ENCODE peak calls at places on chromosomes 7 and 10, in five cellular contexts. One of them, this sample, is unnamed.

GRCh38 chr7:153193144-153193595 is 433.6 kb downstream of the ACTR3B start:
- DNase-seq in WTC11: peak
- DNase-seq in HCT116: no peak
- DNase-seq in A549: peak
- DNase-seq in GM13976: peak
- DNase-seq in this sample: peak

GRCh38 chr7:112134039-112134438 is 72.2 kb downstream of the DOCK4 start:
- DNase-seq in A549: no peak
- DNase-seq in WTC11: no peak
- DNase-seq in HCT116: no peak
- DNase-seq in GM13976: no peak
- DNase-seq in this sample: no peak

GRCh38 chr10:26944261-26944882 is 83.6 kb upstream of the ABI1 start:
- DNase-seq in WTC11: no peak
- DNase-seq in GM13976: no peak
- DNase-seq in A549: no peak
- DNase-seq in HCT116: no peak
- DNase-seq in this sample: no peak

GRCh38 chr7:129789652-129790051 is 163.1 kb downstream of the UBE2H start:
- DNase-seq in A549: no peak
- DNase-seq in GM13976: no peak
- DNase-seq in HCT116: no peak
- DNase-seq in WTC11: no peak
- DNase-seq in this sample: no peak

GRCh38 chr7:19116121-19117080 is 1.0 kb downstream of the TWIST1 start:
- DNase-seq in GM13976: no peak
- DNase-seq in HCT116: no peak
- DNase-seq in WTC11: peak
- DNase-seq in A549: peak
- DNase-seq in this sample: peak

GRCh38 chr10:110460111-110460809 is 37.4 kb upstream of the DUSP5 start:
- DNase-seq in WTC11: no peak
- DNase-seq in GM13976: no peak
- DNase-seq in HCT116: no peak
- DNase-seq in A549: no peak
- DNase-seq in this sample: peak

GRCh38 chr10:86974484-86974883 is 6.2 kb downstream of the ADIRF start:
- DNase-seq in A549: no peak
- DNase-seq in WTC11: no peak
- DNase-seq in HCT116: no peak
- DNase-seq in GM13976: no peak
- DNase-seq in this sample: no peak

GRCh38 chr10:95814011-95814727 is 58.2 kb downstream of the ENTPD1 start:
- DNase-seq in GM13976: no peak
- DNase-seq in HCT116: no peak
- DNase-seq in A549: no peak
- DNase-seq in WTC11: no peak
- DNase-seq in this sample: no peak

GRCh38 chr10:3090388-3090787 is 23.0 kb downstream of the PFKP start:
- DNase-seq in A549: no peak
- DNase-seq in HCT116: no peak
- DNase-seq in GM13976: no peak
- DNase-seq in WTC11: no peak
- DNase-seq in this sample: no peak

GRCh38 chr10:83545901-83546391 is 593.4 kb upstream of the GHITM start:
- DNase-seq in A549: no peak
- DNase-seq in GM13976: no peak
- DNase-seq in HCT116: no peak
- DNase-seq in WTC11: no peak
- DNase-seq in this sample: peak

GRCh38 chr7:23114854-23115253 is 9.3 kb downstream of the KLHL7 start:
- DNase-seq in HCT116: no peak
- DNase-seq in A549: no peak
- DNase-seq in WTC11: no peak
- DNase-seq in GM13976: no peak
- DNase-seq in this sample: no peak

GRCh38 chr10:110852255-110852896 is 19.4 kb upstream of the PDCD4 start:
- DNase-seq in A549: no peak
- DNase-seq in HCT116: peak
- DNase-seq in GM13976: no peak
- DNase-seq in WTC11: no peak
- DNase-seq in this sample: peak

GRCh38 chr7:134086998-134087735 is 40.0 kb upstream of the LRGUK start:
- DNase-seq in WTC11: no peak
- DNase-seq in GM13976: no peak
- DNase-seq in A549: no peak
- DNase-seq in HCT116: no peak
- DNase-seq in this sample: no peak

GRCh38 chr7:30466266-30466665 is 12.3 kb downstream of the NOD1 start:
- DNase-seq in A549: no peak
- DNase-seq in WTC11: no peak
- DNase-seq in GM13976: no peak
- DNase-seq in HCT116: no peak
- DNase-seq in this sample: no peak

GRCh38 chr7:134613623-134614347 is 32.9 kb upstream of the BPGM start:
- DNase-seq in A549: peak
- DNase-seq in GM13976: no peak
- DNase-seq in WTC11: no peak
- DNase-seq in HCT116: no peak
- DNase-seq in this sample: no peak

GRCh38 chr7:26865094-26865388 is 651 bp upstream of the SKAP2 start:
- DNase-seq in GM13976: no peak
- DNase-seq in WTC11: peak
- DNase-seq in HCT116: no peak
- DNase-seq in A549: peak
- DNase-seq in this sample: no peak

GRCh38 chr7:44969701-44970494 is 8.9 kb downstream of the MYO1G start:
- DNase-seq in WTC11: no peak
- DNase-seq in GM13976: no peak
- DNase-seq in HCT116: no peak
- DNase-seq in A549: no peak
- DNase-seq in this sample: no peak

GRCh38 chr7:41046778-41047177 is 656.1 kb downstream of the INHBA start:
- DNase-seq in HCT116: no peak
- DNase-seq in WTC11: no peak
- DNase-seq in A549: no peak
- DNase-seq in GM13976: no peak
- DNase-seq in this sample: no peak

GRCh38 chr10:5159126-5159525 is 25.8 kb downstream of the AKR1C8 start:
- DNase-seq in WTC11: no peak
- DNase-seq in GM13976: no peak
- DNase-seq in HCT116: no peak
- DNase-seq in A549: no peak
- DNase-seq in this sample: no peak

GRCh38 chr10:96390460-96390864 is 31.7 kb upstream of the OPALIN start:
- DNase-seq in A549: no peak
- DNase-seq in HCT116: no peak
- DNase-seq in GM13976: no peak
- DNase-seq in WTC11: no peak
- DNase-seq in this sample: no peak

GRCh38 chr7:29156798-29157461 is 10.6 kb upstream of the CPVL start:
- DNase-seq in WTC11: no peak
- DNase-seq in A549: no peak
- DNase-seq in GM13976: no peak
- DNase-seq in HCT116: no peak
- DNase-seq in this sample: no peak

GRCh38 chr10:121244791-121245190 is 353.5 kb downstream of the FGFR2 start:
- DNase-seq in A549: no peak
- DNase-seq in WTC11: no peak
- DNase-seq in HCT116: no peak
- DNase-seq in GM13976: no peak
- DNase-seq in this sample: no peak

GRCh38 chr10:104387130-104387888 is 33.7 kb downstream of the CFAP58 start:
- DNase-seq in HCT116: no peak
- DNase-seq in GM13976: no peak
- DNase-seq in A549: no peak
- DNase-seq in WTC11: no peak
- DNase-seq in this sample: peak

GRCh38 chr10:73534857-73535256 is 39.0 kb upstream of the PPP3CB start:
- DNase-seq in GM13976: no peak
- DNase-seq in HCT116: no peak
- DNase-seq in A549: no peak
- DNase-seq in WTC11: no peak
- DNase-seq in this sample: no peak

GRCh38 chr7:110620336-110620735 is 470.6 kb upstream of the LRRN3 start:
- DNase-seq in WTC11: no peak
- DNase-seq in A549: no peak
- DNase-seq in HCT116: no peak
- DNase-seq in GM13976: no peak
- DNase-seq in this sample: no peak

GRCh38 chr10:22611425-22612111 is 102.8 kb downstream of the PIP4K2A start:
- DNase-seq in WTC11: no peak
- DNase-seq in GM13976: peak
- DNase-seq in A549: no peak
- DNase-seq in HCT116: no peak
- DNase-seq in this sample: peak

GRCh38 chr7:27143022-27143949 is at the start of gene HOXA5:
- DNase-seq in HCT116: no peak
- DNase-seq in WTC11: peak
- DNase-seq in A549: peak
- DNase-seq in GM13976: peak
- DNase-seq in this sample: peak

GRCh38 chr10:113356794-113357687 is 195.8 kb upstream of the HABP2 start:
- DNase-seq in GM13976: no peak
- DNase-seq in WTC11: no peak
- DNase-seq in HCT116: no peak
- DNase-seq in A549: no peak
- DNase-seq in this sample: no peak

GRCh38 chr10:91969297-91969696 is 45.7 kb downstream of the BTAF1 start:
- DNase-seq in GM13976: no peak
- DNase-seq in WTC11: no peak
- DNase-seq in A549: no peak
- DNase-seq in HCT116: no peak
- DNase-seq in this sample: no peak

GRCh38 chr7:140212100-140212881 is 35.5 kb upstream of the KDM7A start:
- DNase-seq in GM13976: peak
- DNase-seq in HCT116: no peak
- DNase-seq in A549: no peak
- DNase-seq in WTC11: no peak
- DNase-seq in this sample: peak

DNA sequence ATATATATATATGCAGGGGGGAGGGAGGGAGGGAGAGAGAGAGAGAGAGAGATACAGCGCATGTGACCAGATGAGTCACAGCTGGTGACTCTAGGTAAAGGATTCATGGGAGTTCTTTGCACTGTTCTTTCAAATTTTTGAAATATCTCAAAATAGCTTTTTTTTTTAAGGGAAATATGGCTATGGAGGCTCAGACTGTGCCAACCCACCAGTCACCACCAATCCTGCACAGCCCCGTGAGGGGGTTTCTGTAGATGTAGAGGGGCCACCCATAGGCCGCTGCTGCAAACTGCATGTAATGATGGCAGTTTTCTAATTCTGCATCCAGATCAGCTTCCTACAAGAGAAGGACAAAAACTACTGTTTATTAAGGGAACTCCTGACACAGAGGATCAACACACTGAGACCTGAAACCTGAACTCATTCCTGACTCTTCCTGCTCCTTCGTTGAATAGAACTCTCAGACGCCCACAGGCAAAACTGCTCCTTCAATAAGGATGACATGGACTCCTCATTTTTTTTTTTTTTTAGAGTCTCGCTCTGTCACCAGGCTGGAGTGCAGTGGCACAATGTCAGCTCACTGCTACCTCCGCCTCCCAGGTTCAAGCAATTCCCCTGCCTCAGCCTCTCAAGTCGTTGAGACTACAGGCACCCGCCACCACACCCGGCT is 17.3 kb downstream of the DAGLB start:
- DNase-seq in HCT116: no peak
- DNase-seq in A549: no peak
- DNase-seq in WTC11: no peak
- DNase-seq in GM13976: no peak
- DNase-seq in this sample: no peak
- TF ChIP-seq CTCF in HCT116: peak
- TF ChIP-seq CTCF in A549: no peak
- TF ChIP-seq CTCF in WTC11: no peak
- TF ChIP-seq CTCF in GM13976: no peak
- TF ChIP-seq CTCF in this sample: no peak

GRCh38 chr10:47351899-47352815 is 4.0 kb downstream of the RBP3 start:
- DNase-seq in WTC11: no peak
- DNase-seq in GM13976: no peak
- DNase-seq in A549: no peak
- DNase-seq in HCT116: no peak
- DNase-seq in this sample: no peak

GRCh38 chr10:47354900-47355299 is 6.7 kb downstream of the RBP3 start:
- DNase-seq in A549: no peak
- DNase-seq in WTC11: no peak
- DNase-seq in HCT116: no peak
- DNase-seq in GM13976: no peak
- DNase-seq in this sample: no peak

GRCh38 chr10:47353351-47353750 is 5.2 kb downstream of the RBP3 start:
- DNase-seq in A549: no peak
- DNase-seq in WTC11: no peak
- DNase-seq in HCT116: no peak
- DNase-seq in GM13976: no peak
- DNase-seq in this sample: no peak

GRCh38 chr10:47356708-47357107 is 8.5 kb downstream of the RBP3 start:
- DNase-seq in HCT116: no peak
- DNase-seq in GM13976: no peak
- DNase-seq in A549: no peak
- DNase-seq in WTC11: no peak
- DNase-seq in this sample: no peak

DNA sequence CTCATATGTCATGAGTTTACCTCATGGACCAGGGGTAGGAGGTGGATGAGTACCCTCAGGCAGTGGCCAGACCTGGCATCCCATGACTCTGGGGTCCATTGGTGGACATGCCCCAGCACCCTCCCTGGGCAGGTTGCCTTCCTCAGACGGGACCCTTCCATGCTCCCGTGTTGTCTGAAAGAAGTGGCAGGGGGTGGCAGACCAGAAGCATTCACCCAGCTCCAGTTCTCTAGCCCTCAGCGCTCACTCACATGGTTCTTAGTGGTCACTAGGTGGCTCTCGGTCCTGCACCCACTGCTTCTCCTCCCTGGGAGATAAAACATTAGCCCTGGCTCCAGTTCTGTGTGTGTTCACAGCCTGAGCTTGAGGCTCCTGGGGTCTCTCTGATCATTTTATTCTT is 6.0 kb downstream of the RBP3 start:
- DNase-seq in A549: peak
- DNase-seq in GM13976: no peak
- DNase-seq in WTC11: no peak
- DNase-seq in HCT116: no peak
- DNase-seq in this sample: no peak
- TF ChIP-seq CTCF in A549: peak
- TF ChIP-seq CTCF in GM13976: no peak
- TF ChIP-seq CTCF in WTC11: no peak
- TF ChIP-seq CTCF in HCT116: peak
- TF ChIP-seq CTCF in this sample: no peak

GRCh38 chr10:75408512-75408881 is 6.9 kb upstream of the ZNF503 start:
- DNase-seq in WTC11: peak
- DNase-seq in HCT116: no peak
- DNase-seq in A549: peak
- DNase-seq in GM13976: no peak
- DNase-seq in this sample: no peak
- TF ChIP-seq CTCF in WTC11: no peak
- TF ChIP-seq CTCF in HCT116: no peak
- TF ChIP-seq CTCF in A549: no peak
- TF ChIP-seq CTCF in GM13976: no peak
- TF ChIP-seq CTCF in this sample: no peak

GRCh38 chr10:78258303-78259030 is 224.8 kb downstream of the RPS24 start:
- DNase-seq in HCT116: no peak
- DNase-seq in A549: no peak
- DNase-seq in GM13976: no peak
- DNase-seq in WTC11: no peak
- DNase-seq in this sample: no peak
- TF ChIP-seq CTCF in HCT116: peak
- TF ChIP-seq CTCF in A549: no peak
- TF ChIP-seq CTCF in GM13976: peak
- TF ChIP-seq CTCF in WTC11: no peak
- TF ChIP-seq CTCF in this sample: peak

This sample was measured in GM12865.